ENCODE peak calls at places on chromosomes 4 and X, in nine cellular contexts. D, V, H, R, W, Y, A, O and N are unnamed samples.

GRCh38 chr4:119725688-119726330 is 97.2 kb upstream of the PDE5A start:
- DNase-seq in D (no peak), V (no peak), H (no peak), R (no peak), W (no peak), Y (no peak), A (no peak), O (peak), N (no peak)

GRCh38 chrX:101210630-101211029 is 9.0 kb upstream of the DRP2 start:
- DNase-seq in D (no peak), V (no peak), H (no peak), R (no peak), W (no peak), Y (no peak), A (no peak), O (no peak), N (no peak)

GRCh38 chr4:86757468-86757867 is 91.7 kb downstream of the SLC10A6 start:
- DNase-seq in D (no peak), V (no peak), H (no peak), R (no peak), W (no peak), Y (no peak), A (no peak), O (no peak), N (no peak)

GRCh38 chrX:56798866-56799864 is 70.1 kb downstream of the NBDY start:
- DNase-seq in D (no peak), V (no peak), H (no peak), R (no peak), W (no peak), Y (no peak), A (no peak), O (no peak), N (peak)

GRCh38 chr4:184387351-184387750 is 87.0 kb downstream of the IRF2 start:
- DNase-seq in D (no peak), V (no peak), H (no peak), R (peak), W (no peak), Y (no peak), A (no peak), O (no peak), N (no peak)

GRCh38 chrX:79167437-79167836 is 22.9 kb downstream of the GPR174 start:
- DNase-seq in D (no peak), V (no peak), H (no peak), R (no peak), W (no peak), Y (no peak), A (no peak), O (no peak), N (no peak)

GRCh38 chrX:106863697-106864096 is 39.4 kb downstream of the RIPPLY1 start:
- DNase-seq in D (no peak), V (no peak), H (no peak), R (no peak), W (no peak), Y (no peak), A (no peak), O (no peak), N (no peak)

GRCh38 chrX:110173192-110174175 is 144.4 kb downstream of the AMMECR1 start:
- DNase-seq in D (no peak), V (no peak), H (no peak), R (no peak), W (no peak), Y (no peak), A (no peak), O (no peak), N (peak)

GRCh38 chr4:76696109-76696508 is 201.8 kb downstream of the SOWAHB start:
- DNase-seq in D (peak), V (no peak), H (no peak), R (no peak), W (no peak), Y (no peak), A (no peak), O (peak), N (no peak)

GRCh38 chr4:163343604-163344146 is at the start of gene NPY5R:
- DNase-seq in D (no peak), V (no peak), H (no peak), R (no peak), W (no peak), Y (no peak), A (no peak), O (no peak), N (no peak)
- H3K4me3 ChIP-seq in D (no peak), V (no peak), H (no peak), R (no peak), W (no peak), Y (peak), A (no peak), O (peak), N (peak)

GRCh38 chrX:132776486-132777210 is 181.8 kb downstream of the HS6ST2 start:
- DNase-seq in D (no peak), V (no peak), H (no peak), R (no peak), W (no peak), Y (no peak), A (no peak), O (no peak), N (no peak)
- H3K4me3 ChIP-seq in D (no peak), V (no peak), H (no peak), R (no peak), W (no peak), Y (no peak), A (no peak), O (no peak), N (no peak)

GRCh38 chr4:25089058-25089763 is 58.5 kb upstream of the LGI2 start:
- DNase-seq in D (no peak), V (no peak), H (no peak), R (no peak), W (no peak), Y (no peak), A (no peak), O (no peak), N (no peak)
- H3K4me3 ChIP-seq in D (no peak), V (no peak), H (no peak), R (no peak), W (no peak), Y (no peak), A (no peak), O (peak), N (peak)

DNA sequence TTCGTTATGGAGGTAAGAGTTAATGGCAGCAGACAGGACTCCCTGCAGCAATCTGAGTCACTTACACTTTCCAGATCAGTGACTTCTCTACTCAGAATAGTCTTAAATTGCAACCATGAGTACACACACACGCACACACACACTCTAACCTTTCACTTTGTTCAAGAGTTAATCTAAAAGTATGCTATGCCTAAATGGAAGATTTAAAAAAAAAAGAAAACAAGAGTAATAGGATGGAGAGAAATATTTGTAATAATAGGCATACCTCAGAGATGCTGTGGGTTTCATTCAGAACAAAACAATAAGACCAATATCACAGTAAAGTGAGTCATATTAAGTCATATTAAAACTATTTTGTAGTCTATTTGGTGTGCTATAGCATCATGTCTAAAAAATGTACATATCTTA is 969.1 kb upstream of the PCDH10 start:
- DNase-seq in D (peak), V (no peak), H (no peak), R (no peak), W (no peak), Y (peak), A (no peak), O (peak), N (no peak)
- H3K4me3 ChIP-seq in D (no peak), V (no peak), H (no peak), R (no peak), W (no peak), Y (peak), A (no peak), O (no peak), N (no peak)

GRCh38 chr4:88275949-88276515 is 8.3 kb downstream of the PPM1K start:
- DNase-seq in D (no peak), V (no peak), H (no peak), R (no peak), W (no peak), Y (no peak), A (no peak), O (no peak), N (no peak)
- H3K4me3 ChIP-seq in D (no peak), V (no peak), H (no peak), R (peak), W (no peak), Y (no peak), A (no peak), O (no peak), N (no peak)